ENCODE peak calls at places on chromosomes 6 and 20, in ten cellular contexts. N, U, H, M, Y, V, Q, A, E and B are unnamed samples.

GRCh38 chr6:53795702-53796450 is 1.1 kb downstream of the LRRC1 start:
- DNase-seq in N (no peak), U (peak; percentile 60), H (peak; percentile 35), M (peak; percentile 85), Y (peak; percentile 35), V (no peak), Q (peak; percentile 43), A (no peak), E (peak; percentile 63), B (no peak)

GRCh38 chr20:37226889-37227288 is 34.7 kb downstream of the GHRH start:
- DNase-seq in N (no peak), U (peak; percentile 30), H (peak; percentile 38), M (no peak), Y (no peak), V (no peak), Q (no peak), A (no peak), E (no peak), B (no peak)

GRCh38 chr6:122783401-122783800 is 3.9 kb downstream of the FABP7 start:
- DNase-seq in N (no peak), U (no peak), H (no peak), M (no peak), Y (no peak), V (no peak), Q (no peak), A (no peak), E (no peak), B (no peak)

GRCh38 chr20:47817573-47817972 is 32.3 kb upstream of the SULF2 start:
- DNase-seq in N (no peak), U (no peak), H (no peak), M (no peak), Y (no peak), V (no peak), Q (no peak), A (no peak), E (no peak), B (no peak)

GRCh38 chr6:127570739-127571389 is 6.1 kb upstream of the C6orf58 start:
- DNase-seq in N (no peak), U (no peak), H (no peak), M (no peak), Y (no peak), V (peak; percentile 17), Q (no peak), A (peak; percentile 26), E (no peak), B (no peak)

GRCh38 chr6:147279423-147279822 is 75.2 kb downstream of the STXBP5 start:
- DNase-seq in N (no peak), U (no peak), H (no peak), M (no peak), Y (no peak), V (no peak), Q (no peak), A (no peak), E (no peak), B (peak; percentile 18)

GRCh38 chr6:90574610-90575009 is 12.3 kb downstream of the MAP3K7 start:
- DNase-seq in N (no peak), U (no peak), H (no peak), M (no peak), Y (no peak), V (no peak), Q (no peak), A (no peak), E (no peak), B (peak; percentile 26)

GRCh38 chr6:133262804-133263203 is 21.6 kb downstream of the EYA4 start:
- DNase-seq in N (no peak), U (no peak), H (no peak), M (no peak), Y (no peak), V (no peak), Q (no peak), A (no peak), E (no peak), B (no peak)